ENCODE peak calls at places on chromosomes 5 and 9, in six cellular contexts. H is mucosa of descending colon, N is cardiac muscle cell, P is OCI-LY7, E is kidney epithelial cell, Z is RWPE2. C is an unnamed sample.

GRCh38 chr5:92313385-92313784 is 930.3 kb upstream of the ARRDC3 start:
- DNase-seq in H (no peak), N (peak; percentile 11), P (no peak), E (no peak), Z (no peak), C (no peak)

GRCh38 chr9:125066839-125067619 is 76.3 kb downstream of the SCAI start:
- DNase-seq in H (no peak), N (no peak), P (no peak), E (no peak), Z (no peak), C (no peak)

GRCh38 chr5:7852542-7852941 is 1.6 kb upstream of the CFAP90 start:
- DNase-seq in H (no peak), N (no peak), P (no peak), E (no peak), Z (no peak), C (no peak)

GRCh38 chr5:163846512-163846911 is 341.1 kb downstream of the MAT2B start:
- DNase-seq in H (no peak), N (no peak), P (no peak), E (no peak), Z (no peak), C (no peak)

GRCh38 chr5:178770621-178771020 is 40.2 kb upstream of the ZNF354A start:
- DNase-seq in H (no peak), N (no peak), P (no peak), E (no peak), Z (peak; percentile 44), C (no peak)

GRCh38 chr5:102532126-102532525 is 33.3 kb upstream of the SLCO6A1 start:
- DNase-seq in H (no peak), N (no peak), P (no peak), E (no peak), Z (no peak), C (no peak)

GRCh38 chr5:1555011-1555807 is 31.4 kb upstream of the LPCAT1 start:
- DNase-seq in H (no peak), N (no peak), P (no peak), E (peak; percentile 96), Z (no peak), C (no peak)

GRCh38 chr5:180191716-180192115 is 17.3 kb downstream of the RASGEF1C start:
- DNase-seq in H (no peak), N (no peak), P (no peak), E (no peak), Z (no peak), C (no peak)

GRCh38 chr5:39266442-39266841 is 47.1 kb upstream of the FYB1 start:
- DNase-seq in H (no peak), N (no peak), P (no peak), E (no peak), Z (no peak), C (no peak)

GRCh38 chr9:125646222-125647100 is 60.5 kb downstream of the MAPKAP1 start:
- DNase-seq in H (no peak), N (no peak), P (peak; percentile 48), E (no peak), Z (no peak), C (peak; percentile 47)

GRCh38 chr9:23821400-23822181 is 4.4 kb downstream of the ELAVL2 start:
- DNase-seq in H (peak; percentile 59), N (peak; percentile 84), P (no peak), E (no peak), Z (peak; percentile 70), C (no peak)

GRCh38 chr5:150444770-150445169 is 4.8 kb downstream of the RPS14 start:
- DNase-seq in H (no peak), N (no peak), P (no peak), E (no peak), Z (no peak), C (no peak)

GRCh38 chr5:20109326-20109725 is 121.3 kb upstream of the CDH18 start:
- DNase-seq in H (no peak), N (no peak), P (no peak), E (no peak), Z (no peak), C (no peak)

GRCh38 chr9:99465231-99465891 is 243.3 kb downstream of the SEC61B start:
- DNase-seq in H (no peak), N (no peak), P (no peak), E (no peak), Z (no peak), C (no peak)

GRCh38 chr9:112780637-112781036 is 30.1 kb downstream of the SNX30 start:
- DNase-seq in H (no peak), N (no peak), P (no peak), E (no peak), Z (no peak), C (no peak)

GRCh38 chr9:8842402-8843193 is 1043.0 kb upstream of the DMAC1 start:
- DNase-seq in H (no peak), N (no peak), P (no peak), E (no peak), Z (no peak), C (no peak)

GRCh38 chr5:171616002-171616780 is 169.4 kb upstream of the SMIM23 start:
- DNase-seq in H (no peak), N (no peak), P (no peak), E (no peak), Z (no peak), C (no peak)

GRCh38 chr5:142246-142810 is 49.0 kb upstream of the LRRC14B start:
- DNase-seq in H (no peak), N (no peak), P (no peak), E (no peak), Z (no peak), C (no peak)
- TF ChIP-seq CTCF in H (no peak), N (no peak), P (no peak), E (no peak), Z (no peak), C (no peak)

DNA sequence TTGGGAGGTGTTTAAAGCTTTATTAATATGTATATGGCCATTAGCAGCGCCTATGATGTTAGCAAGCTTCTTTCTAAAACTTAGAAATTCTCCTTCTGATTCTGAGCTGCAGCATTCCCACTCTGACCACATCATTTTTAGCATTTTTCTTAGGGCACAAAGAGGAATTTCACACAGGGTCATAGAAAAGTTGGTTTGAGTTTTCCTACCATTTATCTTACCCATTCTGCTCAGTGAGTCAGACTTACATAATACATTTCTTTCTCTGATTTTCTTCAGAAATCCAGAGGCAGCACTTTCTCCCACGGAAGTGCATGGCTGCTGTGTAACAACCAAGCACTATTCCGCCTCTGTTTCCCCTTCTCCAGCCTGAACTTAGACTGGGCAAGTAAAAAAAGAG is 246.6 kb downstream of the ARL15 start:
- DNase-seq in H (no peak), N (no peak), P (no peak), E (peak; percentile 18), Z (no peak), C (no peak)
- H3K4me3 ChIP-seq in H (no peak overlapping the region), N (no peak overlapping the region), P (no peak overlapping the region), E (no peak overlapping the region), Z (no peak overlapping the region), C (no peak overlapping the region)

GRCh38 chr9:118038713-118039112 is 334.5 kb downstream of the TLR4 start:
- DNase-seq in H (no peak), N (no peak), P (no peak), E (no peak), Z (no peak), C (no peak)
- TF ChIP-seq CTCF in H (no peak), N (no peak), P (no peak), E (no peak), Z (no peak), C (no peak)

GRCh38 chr9:5113994-5114748 is 71.3 kb downstream of the INSL6 start:
- DNase-seq in H (peak; percentile 9), N (no peak), P (no peak), E (no peak), Z (no peak), C (no peak)
- H3K4me3 ChIP-seq in H (no peak overlapping the region), N (no peak overlapping the region), P (no peak overlapping the region), E (no peak overlapping the region), Z (no peak overlapping the region), C (no peak overlapping the region)

DNA sequence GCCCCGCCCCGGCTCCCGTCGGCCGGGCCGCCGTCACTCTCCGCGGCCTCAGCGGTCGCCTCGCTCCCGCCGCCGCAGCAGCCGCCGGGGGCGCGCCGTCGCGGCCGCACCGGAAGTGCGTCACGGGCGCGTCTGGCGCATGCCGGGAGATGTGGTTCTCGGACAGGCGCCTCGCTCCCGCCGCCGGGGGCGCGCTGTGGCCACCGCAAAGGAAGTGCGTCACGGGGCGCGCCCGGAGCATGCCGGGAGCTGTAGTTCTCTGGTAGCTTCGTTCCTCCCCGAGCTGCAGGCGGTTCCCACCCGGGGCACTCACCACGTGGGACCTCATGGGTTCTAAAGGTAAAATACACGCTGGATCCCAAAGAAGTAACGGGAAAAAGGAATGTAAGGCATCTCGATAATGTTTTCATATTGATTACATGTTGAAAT is at the start of gene UBAC1:
- DNase-seq in H (peak; percentile 97), N (peak; percentile 98), P (peak; percentile 97), E (peak; percentile 78), Z (peak; percentile 93), C (peak; percentile 97)
- TF ChIP-seq CTCF in H (no peak), N (no peak), P (peak; percentile 9), E (no peak), Z (peak; percentile 30), C (peak; percentile 33)

GRCh38 chr9:132163876-132164603 is 2.2 kb downstream of the NTNG2 start:
- DNase-seq in H (no peak), N (no peak), P (no peak), E (no peak), Z (no peak), C (no peak)
- H3K4me3 ChIP-seq in H (no peak overlapping the region), N (no peak overlapping the region), P (no peak overlapping the region), E (no peak overlapping the region), Z (no peak overlapping the region), C (no peak overlapping the region)

GRCh38 chr9:130220351-130220750 is 45.2 kb upstream of the HMCN2 start:
- DNase-seq in H (no peak), N (peak; percentile 79), P (no peak), E (no peak), Z (no peak), C (no peak)
- TF ChIP-seq CTCF in H (no peak), N (peak; percentile 43), P (no peak), E (no peak), Z (no peak), C (no peak)

GRCh38 chr5:2747372-2748179 is 3.9 kb downstream of the IRX2 start:
- DNase-seq in H (no peak), N (no peak), P (no peak), E (no peak), Z (no peak), C (no peak)
- H3K4me3 ChIP-seq in H (no peak overlapping the region), N (peak overlapping the region; percentile 14), P (no peak overlapping the region), E (peak overlapping the region; percentile 22), Z (no peak overlapping the region), C (no peak overlapping the region)

C was measured in GM12865.